ENCODE peak calls at places on chromosomes 13 and 19, in eight cellular contexts. One of them, this sample, is unnamed.

GRCh38 chr13:110924639-110924934 is 9.7 kb upstream of the ANKRD10 start:
- DNase-seq in HFFc6: no peak
- DNase-seq in progenitor cell of endocrine pancreas: no peak
- DNase-seq in cardiac muscle cell: no peak
- DNase-seq in Calu3: no peak
- DNase-seq in CD4-positive, alpha-beta T cell: no peak
- DNase-seq in brain microvascular endothelial cell: no peak
- DNase-seq in H9: peak
- DNase-seq in this sample: no peak

GRCh38 chr13:44158741-44159632 is 214.6 kb upstream of the SERP2 start:
- DNase-seq in HFFc6: no peak
- DNase-seq in progenitor cell of endocrine pancreas: no peak
- DNase-seq in cardiac muscle cell: peak
- DNase-seq in Calu3: no peak
- DNase-seq in CD4-positive, alpha-beta T cell: no peak
- DNase-seq in brain microvascular endothelial cell: no peak
- DNase-seq in H9: no peak
- DNase-seq in this sample: no peak

GRCh38 chr13:94996445-94996844 is 284.1 kb upstream of the SOX21 start:
- DNase-seq in HFFc6: no peak
- DNase-seq in progenitor cell of endocrine pancreas: no peak
- DNase-seq in cardiac muscle cell: no peak
- DNase-seq in Calu3: no peak
- DNase-seq in CD4-positive, alpha-beta T cell: no peak
- DNase-seq in brain microvascular endothelial cell: no peak
- DNase-seq in H9: no peak
- DNase-seq in this sample: no peak

GRCh38 chr19:2775556-2776430 is 7.3 kb downstream of the SGTA start:
- DNase-seq in HFFc6: no peak
- DNase-seq in progenitor cell of endocrine pancreas: no peak
- DNase-seq in cardiac muscle cell: peak
- DNase-seq in Calu3: no peak
- DNase-seq in CD4-positive, alpha-beta T cell: peak
- DNase-seq in brain microvascular endothelial cell: peak
- DNase-seq in H9: no peak
- DNase-seq in this sample: no peak

GRCh38 chr13:50126378-50127016 is 111.3 kb downstream of the KCNRG start:
- DNase-seq in HFFc6: no peak
- DNase-seq in progenitor cell of endocrine pancreas: no peak
- DNase-seq in cardiac muscle cell: peak
- DNase-seq in Calu3: no peak
- DNase-seq in CD4-positive, alpha-beta T cell: no peak
- DNase-seq in brain microvascular endothelial cell: no peak
- DNase-seq in H9: peak
- DNase-seq in this sample: no peak

GRCh38 chr13:51920786-51921185 is 59.0 kb downstream of the CCDC70 start:
- DNase-seq in HFFc6: no peak
- DNase-seq in progenitor cell of endocrine pancreas: no peak
- DNase-seq in cardiac muscle cell: no peak
- DNase-seq in Calu3: no peak
- DNase-seq in CD4-positive, alpha-beta T cell: no peak
- DNase-seq in brain microvascular endothelial cell: no peak
- DNase-seq in H9: peak
- DNase-seq in this sample: no peak

GRCh38 chr19:12555456-12555930 is 4.2 kb upstream of the ZNF564 start:
- DNase-seq in HFFc6: no peak
- DNase-seq in progenitor cell of endocrine pancreas: no peak
- DNase-seq in cardiac muscle cell: no peak
- DNase-seq in Calu3: no peak
- DNase-seq in CD4-positive, alpha-beta T cell: no peak
- DNase-seq in brain microvascular endothelial cell: no peak
- DNase-seq in H9: peak
- DNase-seq in this sample: no peak

GRCh38 chr13:25232937-25233515 is 54.3 kb downstream of the MTMR6 start:
- DNase-seq in HFFc6: peak
- DNase-seq in progenitor cell of endocrine pancreas: no peak
- DNase-seq in cardiac muscle cell: peak
- DNase-seq in Calu3: no peak
- DNase-seq in CD4-positive, alpha-beta T cell: no peak
- DNase-seq in brain microvascular endothelial cell: no peak
- DNase-seq in H9: no peak
- DNase-seq in this sample: no peak

GRCh38 chr19:33809960-33810359 is 13.3 kb downstream of the KCTD15 start:
- DNase-seq in HFFc6: no peak
- DNase-seq in progenitor cell of endocrine pancreas: no peak
- DNase-seq in cardiac muscle cell: peak
- DNase-seq in Calu3: no peak
- DNase-seq in CD4-positive, alpha-beta T cell: no peak
- DNase-seq in brain microvascular endothelial cell: no peak
- DNase-seq in H9: no peak
- DNase-seq in this sample: no peak

GRCh38 chr13:70964124-70964523 is 855.9 kb upstream of the KLHL1 start:
- DNase-seq in HFFc6: no peak
- DNase-seq in progenitor cell of endocrine pancreas: no peak
- DNase-seq in cardiac muscle cell: no peak
- DNase-seq in Calu3: peak
- DNase-seq in CD4-positive, alpha-beta T cell: no peak
- DNase-seq in brain microvascular endothelial cell: no peak
- DNase-seq in H9: no peak
- DNase-seq in this sample: no peak

GRCh38 chr19:29372921-29373797 is 152.6 kb upstream of the VSTM2B start:
- DNase-seq in HFFc6: no peak
- DNase-seq in progenitor cell of endocrine pancreas: no peak
- DNase-seq in cardiac muscle cell: no peak
- DNase-seq in Calu3: no peak
- DNase-seq in CD4-positive, alpha-beta T cell: no peak
- DNase-seq in brain microvascular endothelial cell: no peak
- DNase-seq in H9: peak
- DNase-seq in this sample: no peak

GRCh38 chr19:46442808-46443450 is 14.2 kb upstream of the PNMA8C start:
- DNase-seq in HFFc6: peak
- DNase-seq in progenitor cell of endocrine pancreas: no peak
- DNase-seq in cardiac muscle cell: peak
- DNase-seq in Calu3: peak
- DNase-seq in CD4-positive, alpha-beta T cell: no peak
- DNase-seq in brain microvascular endothelial cell: peak
- DNase-seq in H9: no peak
- DNase-seq in this sample: no peak

GRCh38 chr19:41909706-41910105 is 18.5 kb downstream of the ERFL start:
- DNase-seq in HFFc6: no peak
- DNase-seq in progenitor cell of endocrine pancreas: no peak
- DNase-seq in cardiac muscle cell: no peak
- DNase-seq in Calu3: no peak
- DNase-seq in CD4-positive, alpha-beta T cell: no peak
- DNase-seq in brain microvascular endothelial cell: no peak
- DNase-seq in H9: no peak
- DNase-seq in this sample: no peak

GRCh38 chr19:16391301-16392055 is 66.9 kb downstream of the KLF2 start:
- DNase-seq in HFFc6: no peak
- DNase-seq in progenitor cell of endocrine pancreas: no peak
- DNase-seq in cardiac muscle cell: no peak
- DNase-seq in Calu3: no peak
- DNase-seq in CD4-positive, alpha-beta T cell: no peak
- DNase-seq in brain microvascular endothelial cell: no peak
- DNase-seq in H9: no peak
- DNase-seq in this sample: no peak

GRCh38 chr13:25192936-25193335 is 20.8 kb upstream of the AMER2 start:
- DNase-seq in HFFc6: no peak
- DNase-seq in progenitor cell of endocrine pancreas: no peak
- DNase-seq in cardiac muscle cell: no peak
- DNase-seq in Calu3: no peak
- DNase-seq in CD4-positive, alpha-beta T cell: no peak
- DNase-seq in brain microvascular endothelial cell: no peak
- DNase-seq in H9: no peak
- DNase-seq in this sample: no peak

GRCh38 chr19:22052644-22053013 is 345 bp downstream of the ZNF257 start:
- DNase-seq in HFFc6: no peak
- DNase-seq in progenitor cell of endocrine pancreas: no peak
- DNase-seq in cardiac muscle cell: peak
- DNase-seq in Calu3: peak
- DNase-seq in CD4-positive, alpha-beta T cell: no peak
- DNase-seq in brain microvascular endothelial cell: no peak
- DNase-seq in H9: no peak
- DNase-seq in this sample: no peak

GRCh38 chr13:51764184-51765141 is 39.5 kb downstream of the DHRS12 start:
- DNase-seq in HFFc6: peak
- DNase-seq in progenitor cell of endocrine pancreas: no peak
- DNase-seq in cardiac muscle cell: peak
- DNase-seq in Calu3: peak
- DNase-seq in CD4-positive, alpha-beta T cell: peak
- DNase-seq in brain microvascular endothelial cell: peak
- DNase-seq in H9: no peak
- DNase-seq in this sample: no peak

GRCh38 chr19:54030895-54031586 is 32.7 kb downstream of the VSTM1 start:
- DNase-seq in HFFc6: peak
- DNase-seq in progenitor cell of endocrine pancreas: no peak
- DNase-seq in cardiac muscle cell: peak
- DNase-seq in Calu3: peak
- DNase-seq in CD4-positive, alpha-beta T cell: no peak
- DNase-seq in brain microvascular endothelial cell: no peak
- DNase-seq in H9: no peak
- DNase-seq in this sample: no peak
- TF ChIP-seq CTCF in HFFc6: peak
- TF ChIP-seq CTCF in progenitor cell of endocrine pancreas: peak
- TF ChIP-seq CTCF in cardiac muscle cell: peak
- TF ChIP-seq CTCF in Calu3: peak
- TF ChIP-seq CTCF in CD4-positive, alpha-beta T cell: no peak
- TF ChIP-seq CTCF in brain microvascular endothelial cell: peak
- TF ChIP-seq CTCF in H9: peak
- TF ChIP-seq CTCF in this sample: peak

GRCh38 chr19:18419195-18419698 is at the start of gene SSBP4:
- DNase-seq in HFFc6: peak
- DNase-seq in progenitor cell of endocrine pancreas: peak
- DNase-seq in cardiac muscle cell: peak
- DNase-seq in Calu3: peak
- DNase-seq in CD4-positive, alpha-beta T cell: peak
- DNase-seq in brain microvascular endothelial cell: peak
- DNase-seq in H9: no peak
- DNase-seq in this sample: peak
- TF ChIP-seq CTCF in HFFc6: peak
- TF ChIP-seq CTCF in progenitor cell of endocrine pancreas: peak
- TF ChIP-seq CTCF in cardiac muscle cell: no peak
- TF ChIP-seq CTCF in Calu3: no peak
- TF ChIP-seq CTCF in CD4-positive, alpha-beta T cell: no peak
- TF ChIP-seq CTCF in brain microvascular endothelial cell: peak
- TF ChIP-seq CTCF in H9: peak
- TF ChIP-seq CTCF in this sample: peak

GRCh38 chr19:18521692-18522123 is at the start of gene ELL:
- DNase-seq in HFFc6: no peak
- DNase-seq in progenitor cell of endocrine pancreas: no peak
- DNase-seq in cardiac muscle cell: no peak
- DNase-seq in Calu3: no peak
- DNase-seq in CD4-positive, alpha-beta T cell: no peak
- DNase-seq in brain microvascular endothelial cell: no peak
- DNase-seq in H9: no peak
- DNase-seq in this sample: no peak
- TF ChIP-seq CTCF in HFFc6: peak
- TF ChIP-seq CTCF in progenitor cell of endocrine pancreas: no peak
- TF ChIP-seq CTCF in cardiac muscle cell: no peak
- TF ChIP-seq CTCF in Calu3: no peak
- TF ChIP-seq CTCF in CD4-positive, alpha-beta T cell: no peak
- TF ChIP-seq CTCF in brain microvascular endothelial cell: no peak
- TF ChIP-seq CTCF in H9: no peak
- TF ChIP-seq CTCF in this sample: no peak

GRCh38 chr13:97125051-97125809 is 96.9 kb upstream of the MBNL2 start:
- DNase-seq in HFFc6: peak
- DNase-seq in progenitor cell of endocrine pancreas: no peak
- DNase-seq in cardiac muscle cell: peak
- DNase-seq in Calu3: peak
- DNase-seq in CD4-positive, alpha-beta T cell: no peak
- DNase-seq in brain microvascular endothelial cell: peak
- DNase-seq in H9: no peak
- DNase-seq in this sample: peak
- TF ChIP-seq CTCF in HFFc6: peak
- TF ChIP-seq CTCF in progenitor cell of endocrine pancreas: no peak
- TF ChIP-seq CTCF in cardiac muscle cell: peak
- TF ChIP-seq CTCF in Calu3: no peak
- TF ChIP-seq CTCF in CD4-positive, alpha-beta T cell: no peak
- TF ChIP-seq CTCF in brain microvascular endothelial cell: peak
- TF ChIP-seq CTCF in H9: no peak
- TF ChIP-seq CTCF in this sample: peak

DNA sequence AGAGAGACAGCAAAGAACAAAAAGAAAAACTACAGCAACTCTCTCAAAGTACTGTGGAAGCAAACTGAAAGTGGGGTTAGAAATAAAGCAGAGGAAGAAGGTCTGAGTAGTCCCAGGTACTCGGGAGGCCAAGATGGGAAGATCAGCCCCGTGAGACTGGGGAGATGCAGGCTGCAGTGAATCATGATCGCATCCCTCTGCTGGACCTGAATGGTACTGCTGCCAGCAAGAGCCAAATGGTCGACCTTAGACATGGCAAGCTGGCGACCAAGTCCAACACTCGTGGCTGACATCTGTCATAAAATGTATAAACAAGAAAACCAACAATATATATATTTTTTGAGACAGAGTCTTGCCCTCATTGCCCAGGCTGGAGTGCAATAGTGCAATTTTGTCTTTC is 33.7 kb upstream of the ZNF724 start:
- DNase-seq in HFFc6: peak
- DNase-seq in progenitor cell of endocrine pancreas: peak
- DNase-seq in cardiac muscle cell: peak
- DNase-seq in Calu3: peak
- DNase-seq in CD4-positive, alpha-beta T cell: peak
- DNase-seq in brain microvascular endothelial cell: peak
- DNase-seq in H9: peak
- DNase-seq in this sample: no peak
- TF ChIP-seq CTCF in HFFc6: peak
- TF ChIP-seq CTCF in progenitor cell of endocrine pancreas: peak
- TF ChIP-seq CTCF in cardiac muscle cell: peak
- TF ChIP-seq CTCF in Calu3: peak
- TF ChIP-seq CTCF in CD4-positive, alpha-beta T cell: peak
- TF ChIP-seq CTCF in brain microvascular endothelial cell: peak
- TF ChIP-seq CTCF in H9: peak
- TF ChIP-seq CTCF in this sample: peak

DNA sequence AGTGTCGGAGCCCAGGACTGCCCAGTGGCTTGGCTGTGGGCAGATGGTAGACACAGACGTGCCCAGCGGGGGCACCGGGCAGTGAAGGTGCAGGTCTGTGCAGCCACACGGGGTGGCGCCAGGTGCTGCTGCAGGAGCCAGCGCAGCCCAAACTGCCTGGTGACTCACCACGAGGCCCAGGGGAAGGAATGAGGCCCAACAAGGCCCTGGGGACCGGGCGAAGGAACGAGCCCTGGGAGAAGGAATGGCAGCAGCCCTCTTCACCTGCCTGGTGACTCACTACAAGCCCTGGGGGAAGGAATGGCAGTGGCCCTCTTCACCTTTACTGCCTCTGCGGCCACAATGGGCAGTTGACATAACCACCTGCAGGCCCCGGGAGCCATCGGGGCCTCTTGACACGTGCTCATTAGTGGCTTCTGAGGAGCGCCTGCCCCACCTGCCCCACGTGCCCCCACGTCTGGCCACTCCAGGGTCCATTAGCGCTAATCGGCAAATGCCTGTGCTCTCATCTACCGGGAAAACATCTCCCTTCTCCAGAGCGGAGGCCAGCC is 9.3 kb downstream of the MED16 start:
- DNase-seq in HFFc6: no peak
- DNase-seq in progenitor cell of endocrine pancreas: no peak
- DNase-seq in cardiac muscle cell: no peak
- DNase-seq in Calu3: peak
- DNase-seq in CD4-positive, alpha-beta T cell: no peak
- DNase-seq in brain microvascular endothelial cell: no peak
- DNase-seq in H9: peak
- DNase-seq in this sample: no peak
- TF ChIP-seq CTCF in HFFc6: no peak
- TF ChIP-seq CTCF in progenitor cell of endocrine pancreas: no peak
- TF ChIP-seq CTCF in cardiac muscle cell: no peak
- TF ChIP-seq CTCF in Calu3: peak
- TF ChIP-seq CTCF in CD4-positive, alpha-beta T cell: no peak
- TF ChIP-seq CTCF in brain microvascular endothelial cell: no peak
- TF ChIP-seq CTCF in H9: no peak
- TF ChIP-seq CTCF in this sample: no peak

This sample was measured in D721Med.